ENCODE peak calls at places on chromosome 9, in four cellular contexts. Y is A549, Q is heart right ventricle, Z is tibial nerve. R is an unnamed sample.

GRCh38 chr9:124511426-124511840 is 4.2 kb upstream of the NR5A1 start:
- DNase-seq in Y (no peak), Q (no peak), Z (no peak), R (no peak)

GRCh38 chr9:129933709-129934586 is 98.7 kb downstream of the USP20 start:
- DNase-seq in Y (no peak), Z (no peak), Q (no peak), R (no peak)

GRCh38 chr9:95627802-95628201 is 111.0 kb upstream of the PTCH1 start:
- DNase-seq in Z (no peak), Q (no peak), Y (no peak), R (no peak)

GRCh38 chr9:91038483-91039124 is 237.0 kb downstream of the SYK start:
- DNase-seq in Q (no peak), Z (no peak), Y (no peak), R (peak; percentile 17)

GRCh38 chr9:117768740-117769400 is 64.7 kb downstream of the TLR4 start:
- DNase-seq in Z (no peak), Y (no peak), Q (no peak), R (no peak)

GRCh38 chr9:91422832-91423711 is 560 bp downstream of the NFIL3 start:
- DNase-seq in Q (peak; percentile 54), Z (peak; percentile 91), Y (peak; percentile 61), R (peak; percentile 75)

GRCh38 chr9:16039988-16040761 is 487.3 kb downstream of the CCDC171 start:
- DNase-seq in Q (no peak), Y (no peak), Z (no peak), R (peak; percentile 72)

GRCh38 chr9:6552033-6552737 is 93.3 kb downstream of the GLDC start:
- DNase-seq in Q (no peak), Y (no peak), Z (no peak), R (no peak)

GRCh38 chr9:792331-793260 is 48.9 kb upstream of the DMRT1 start:
- DNase-seq in Z (no peak), Q (no peak), Y (no peak), R (no peak)

GRCh38 chr9:33273972-33274328 is 9.1 kb downstream of the CHMP5 start:
- DNase-seq in Y (no peak), Z (no peak), Q (no peak), R (no peak)

GRCh38 chr9:89175739-89176360 is 2.8 kb downstream of the SHC3 start:
- DNase-seq in Q (no peak), Y (no peak), Z (no peak), R (no peak)

GRCh38 chr9:130295945-130296782 is 30.6 kb downstream of the HMCN2 start:
- DNase-seq in Z (no peak), Y (no peak), Q (no peak), R (no peak)

GRCh38 chr9:37987467-37987981 is 81.5 kb downstream of the SHB start:
- DNase-seq in Z (no peak), Y (no peak), Q (peak; percentile 45), R (no peak)

GRCh38 chr9:36396985-36397384 is 3.1 kb downstream of the RNF38 start:
- DNase-seq in Y (no peak), Z (no peak), Q (no peak), R (no peak)

GRCh38 chr9:123893831-123894460 is 36.0 kb downstream of the DENND1A start:
- DNase-seq in Q (no peak), Z (no peak), Y (no peak), R (no peak)

GRCh38 chr9:4137755-4138154 is 162.1 kb downstream of the GLIS3 start:
- DNase-seq in Q (no peak), Z (no peak), Y (peak; percentile 57), R (no peak)

GRCh38 chr9:131447600-131447999 is 53.7 kb downstream of the PRRC2B start:
- DNase-seq in Y (no peak), Q (no peak), Z (no peak), R (no peak)

GRCh38 chr9:98361645-98362044 is 106.2 kb upstream of the TBC1D2 start:
- DNase-seq in Z (no peak), Q (no peak), Y (no peak), R (no peak)

GRCh38 chr9:109972026-109973005 is 192.3 kb downstream of the PALM2AKAP2 start:
- DNase-seq in Y (no peak), Q (no peak), Z (no peak), R (no peak)

GRCh38 chr9:123069010-123069481 is 35.6 kb downstream of the GPR21 start:
- DNase-seq in Z (no peak), Q (no peak), Y (no peak), R (no peak)

GRCh38 chr9:38227656-38228055 is 158.6 kb upstream of the SHB start:
- DNase-seq in Q (no peak), Y (no peak), Z (no peak), R (no peak)

GRCh38 chr9:93114169-93114983 is 18.4 kb downstream of the CARD19 start:
- DNase-seq in Z (no peak), Y (no peak), Q (no peak), R (peak; percentile 17)

GRCh38 chr9:96663506-96664120 is 8.5 kb upstream of the PRXL2C start:
- DNase-seq in Z (no peak), Y (no peak), Q (no peak), R (no peak)

GRCh38 chr9:101333923-101334702 is 50.7 kb downstream of the BAAT start:
- DNase-seq in Y (no peak), Z (no peak), Q (no peak), R (no peak)

GRCh38 chr9:16319646-16320045 is 550.8 kb downstream of the BNC2 start:
- DNase-seq in Z (no peak), Q (no peak), Y (no peak), R (no peak)

GRCh38 chr9:105141448-105142101 is 102.9 kb upstream of the SLC44A1 start:
- DNase-seq in Z (no peak), Y (no peak), Q (no peak), R (no peak)

GRCh38 chr9:127123239-127123935 is 952 bp upstream of the ANGPTL2 start:
- DNase-seq in Y (no peak), Z (peak; percentile 58), Q (no peak), R (peak; percentile 71)

GRCh38 chr9:127124091-127124490 is 1.7 kb upstream of the ANGPTL2 start:
- DNase-seq in Q (no peak), Z (no peak), Y (no peak), R (no peak)

GRCh38 chr9:127121628-127122175 is 733 bp downstream of the ANGPTL2 start:
- DNase-seq in Z (no peak), Q (no peak), Y (no peak), R (peak; percentile 44)

GRCh38 chr9:127124792-127125191 is 2.4 kb upstream of the ANGPTL2 start:
- DNase-seq in Y (no peak), Z (no peak), Q (no peak), R (no peak)

GRCh38 chr9:127122176-127123151 is at the start of gene ANGPTL2:
- DNase-seq in Z (peak; percentile 82), Q (peak; percentile 93), Y (no peak), R (peak; percentile 97)
- H3K4me3 ChIP-seq in Z (peak within 1 kb of the TSS; percentile 43), Q (peak within 1 kb of the TSS; percentile 80), Y (no peak within 1 kb of the TSS), R (peak within 1 kb of the TSS; percentile 80)

GRCh38 chr9:135379540-135380267 is 99.9 kb upstream of the PPP1R26 start:
- DNase-seq in Y (no peak), Q (no peak), Z (no peak), R (no peak)

GRCh38 chr9:135378751-135379150 is 100.8 kb upstream of the PPP1R26 start:
- DNase-seq in Y (no peak), Z (no peak), Q (no peak), R (no peak)

GRCh38 chr9:135380321-135380960 is 99.1 kb upstream of the PPP1R26 start:
- DNase-seq in Q (no peak), Z (no peak), Y (no peak), R (no peak)

GRCh38 chr9:135377431-135377830 is 102.2 kb upstream of the PPP1R26 start:
- DNase-seq in Y (no peak), Q (no peak), Z (no peak), R (no peak)

GRCh38 chr9:135381911-135382310 is 97.7 kb upstream of the PPP1R26 start:
- DNase-seq in Q (no peak), Y (no peak), Z (no peak), R (no peak)
- H3K9me3 ChIP-seq in Q (no peaks in the 10 kb centered on the region), Y (no peaks in the 10 kb centered on the region), Z (no peaks in the 10 kb centered on the region), R (no peaks in the 10 kb centered on the region)

DNA sequence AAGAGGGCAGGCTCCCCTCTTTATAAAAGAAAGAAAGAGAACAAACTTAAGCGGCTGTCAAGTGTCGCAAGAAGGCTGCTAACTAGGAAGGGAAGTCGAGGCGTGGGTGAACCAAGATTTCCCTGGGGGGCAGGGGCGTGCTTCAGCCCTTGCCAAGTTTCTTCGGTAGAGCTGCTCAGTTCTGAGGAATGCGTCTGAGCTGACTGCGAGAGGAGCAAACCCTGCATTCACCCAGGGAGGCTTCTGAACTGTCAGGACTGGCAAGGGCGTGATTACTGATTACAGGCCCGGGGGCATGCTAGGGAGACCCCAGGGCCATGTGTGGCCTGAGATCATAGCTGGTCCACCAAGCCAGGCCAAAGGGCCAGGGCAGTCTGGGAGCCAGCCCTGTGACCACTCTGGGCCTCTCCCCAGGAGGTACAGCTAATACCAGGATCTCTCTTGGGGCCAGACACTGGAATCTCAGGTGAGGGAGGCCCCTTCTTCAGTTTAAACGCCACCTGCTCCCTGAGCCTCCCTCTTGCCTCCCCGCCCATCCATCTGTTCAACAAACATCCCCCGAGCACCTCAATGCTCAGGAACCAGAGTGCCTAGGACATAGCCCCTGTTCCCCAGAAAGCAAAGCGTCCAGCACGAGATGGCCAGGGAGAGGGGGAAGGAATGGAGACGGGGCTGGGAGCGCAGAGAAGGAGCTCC is 30.9 kb downstream of the SARDH start:
- DNase-seq in Z (peak; percentile 40), Y (no peak), Q (peak; percentile 47), R (peak; percentile 57)
- H3K4me1 ChIP-seq in Z (peaks cover 8% of the 10 kb centered on the region), Y (no peaks in the 10 kb centered on the region), Q (peaks cover 24% of the 10 kb centered on the region), R (no peaks in the 10 kb centered on the region)

GRCh38 chr9:136994885-136995224 is 1.5 kb downstream of the CLIC3 start:
- DNase-seq in Y (no peak), Q (no peak), Z (no peak), R (no peak)

GRCh38 chr9:136996361-136997281 is at the start of gene CLIC3:
- DNase-seq in Z (no peak), Y (peak; percentile 54), Q (peak; percentile 50), R (no peak)

GRCh38 chr9:136994180-136994884 is 2.0 kb downstream of the CLIC3 start:
- DNase-seq in Z (no peak), Q (no peak), Y (no peak), R (no peak)

GRCh38 chr9:136995772-136996308 is 528 bp downstream of the CLIC3 start:
- DNase-seq in Q (peak; percentile 62), Y (no peak), Z (no peak), R (no peak)

GRCh38 chr9:136995370-136995769 is 998 bp downstream of the CLIC3 start:
- DNase-seq in Y (no peak), Q (no peak), Z (no peak), R (no peak)
- H3K4me3 ChIP-seq in Y (no peak overlapping the region), Q (peak overlapping the region; percentile 38), Z (no peak overlapping the region), R (no peak overlapping the region)

DNA sequence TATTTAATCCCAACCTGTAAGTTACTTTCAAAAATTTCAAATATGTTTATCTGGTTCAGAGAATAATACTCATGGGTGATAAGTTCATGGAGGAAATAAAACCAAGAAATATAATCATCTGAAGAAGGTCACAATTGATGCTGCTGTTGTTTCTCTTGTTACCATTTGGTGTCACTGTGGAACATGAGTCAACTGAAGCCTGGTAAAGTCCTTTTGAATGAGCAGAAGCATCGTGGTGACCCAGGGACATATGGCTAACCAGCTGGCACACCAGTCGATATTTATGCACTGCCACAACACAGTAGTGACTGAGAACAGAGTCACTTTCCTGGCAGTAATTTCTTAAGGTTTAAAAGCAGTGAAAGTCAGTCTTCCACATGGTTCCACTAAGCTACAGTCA is 612.9 kb upstream of the TLE4 start:
- DNase-seq in Z (no peak), Y (no peak), Q (no peak), R (no peak)
- H3K9me3 ChIP-seq in Z (no peaks in the 10 kb centered on the region), Y (peaks cover 28% of the 10 kb centered on the region), Q (peaks cover 9% of the 10 kb centered on the region), R (no peaks in the 10 kb centered on the region)

R was measured in uterus.